ENCODE peak calls at places on chromosomes 11 and 22, in seven cellular contexts. One of them, this sample, is unnamed.

GRCh38 chr11:66541892-66542291 is 4.0 kb downstream of the ZDHHC24 start:
- DNase-seq in tibial artery: no peak
- DNase-seq in GM13977: no peak
- DNase-seq in H1: no peak
- DNase-seq in epithelial cell of esophagus: no peak
- DNase-seq in HFFc6: no peak
- DNase-seq in Peyer's patch: no peak
- DNase-seq in this sample: no peak

GRCh38 chr11:95788921-95789505 is 569 bp downstream of the FAM76B start:
- DNase-seq in tibial artery: no peak
- DNase-seq in GM13977: peak
- DNase-seq in H1: peak
- DNase-seq in epithelial cell of esophagus: peak
- DNase-seq in HFFc6: peak
- DNase-seq in Peyer's patch: peak
- DNase-seq in this sample: peak

GRCh38 chr11:94800394-94800793 is 32.2 kb downstream of the AMOTL1 start:
- DNase-seq in tibial artery: peak
- DNase-seq in GM13977: no peak
- DNase-seq in H1: no peak
- DNase-seq in epithelial cell of esophagus: no peak
- DNase-seq in HFFc6: no peak
- DNase-seq in Peyer's patch: no peak
- DNase-seq in this sample: no peak

GRCh38 chr11:10550503-10550902 is 9.5 kb upstream of the RNF141 start:
- DNase-seq in tibial artery: no peak
- DNase-seq in GM13977: no peak
- DNase-seq in H1: no peak
- DNase-seq in epithelial cell of esophagus: peak
- DNase-seq in HFFc6: peak
- DNase-seq in Peyer's patch: no peak
- DNase-seq in this sample: no peak

GRCh38 chr11:45876401-45876800 is 9.1 kb upstream of the MAPK8IP1 start:
- DNase-seq in tibial artery: no peak
- DNase-seq in GM13977: no peak
- DNase-seq in H1: no peak
- DNase-seq in epithelial cell of esophagus: no peak
- DNase-seq in HFFc6: no peak
- DNase-seq in Peyer's patch: no peak
- DNase-seq in this sample: no peak

GRCh38 chr11:74877132-74877531 is 71.8 kb downstream of the XRRA1 start:
- DNase-seq in tibial artery: no peak
- DNase-seq in GM13977: no peak
- DNase-seq in H1: no peak
- DNase-seq in epithelial cell of esophagus: no peak
- DNase-seq in HFFc6: peak
- DNase-seq in Peyer's patch: no peak
- DNase-seq in this sample: no peak

GRCh38 chr11:117923275-117923674 is 5.9 kb downstream of the TMPRSS13 start:
- DNase-seq in tibial artery: peak
- DNase-seq in GM13977: no peak
- DNase-seq in H1: no peak
- DNase-seq in epithelial cell of esophagus: no peak
- DNase-seq in HFFc6: no peak
- DNase-seq in Peyer's patch: no peak
- DNase-seq in this sample: no peak

GRCh38 chr11:117315285-117316196 is 515 bp downstream of the BACE1 start:
- DNase-seq in tibial artery: no peak
- DNase-seq in GM13977: peak
- DNase-seq in H1: no peak
- DNase-seq in epithelial cell of esophagus: no peak
- DNase-seq in HFFc6: no peak
- DNase-seq in Peyer's patch: no peak
- DNase-seq in this sample: no peak

GRCh38 chr11:62923634-62924411 is 2.7 kb upstream of the CHRM1 start:
- DNase-seq in tibial artery: no peak
- DNase-seq in GM13977: peak
- DNase-seq in H1: no peak
- DNase-seq in epithelial cell of esophagus: peak
- DNase-seq in HFFc6: no peak
- DNase-seq in Peyer's patch: no peak
- DNase-seq in this sample: no peak

GRCh38 chr11:40797981-40798380 is 661.5 kb downstream of the LRRC4C start:
- DNase-seq in tibial artery: no peak
- DNase-seq in GM13977: no peak
- DNase-seq in H1: no peak
- DNase-seq in epithelial cell of esophagus: peak
- DNase-seq in HFFc6: no peak
- DNase-seq in Peyer's patch: no peak
- DNase-seq in this sample: no peak

DNA sequence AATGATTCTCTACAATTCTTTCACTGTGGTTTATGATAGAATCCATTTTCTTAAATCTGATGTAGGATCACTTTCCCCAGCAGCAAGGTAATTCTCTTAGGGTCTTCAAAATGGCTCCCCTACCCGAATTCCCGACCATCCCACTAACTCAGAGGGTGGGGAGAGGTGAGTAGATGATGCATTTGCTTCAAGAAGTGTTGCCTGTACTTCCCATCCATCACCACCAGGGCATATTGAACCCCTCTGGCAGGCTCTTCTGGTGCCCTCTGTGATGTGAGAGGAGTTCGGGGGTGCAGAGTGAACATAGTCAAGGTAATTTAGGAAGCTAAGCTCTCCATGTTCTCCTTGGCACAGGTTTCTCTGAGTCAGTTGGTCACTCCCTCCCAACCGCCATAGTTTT is 52.3 kb downstream of the ZNRF3 start:
- DNase-seq in tibial artery: no peak
- DNase-seq in GM13977: no peak
- DNase-seq in H1: no peak
- DNase-seq in epithelial cell of esophagus: no peak
- DNase-seq in HFFc6: no peak
- DNase-seq in Peyer's patch: no peak
- DNase-seq in this sample: no peak
- TF ChIP-seq CTCF in tibial artery: peak
- TF ChIP-seq CTCF in GM13977: no peak
- TF ChIP-seq CTCF in H1: peak
- TF ChIP-seq CTCF in epithelial cell of esophagus: peak
- TF ChIP-seq CTCF in HFFc6: peak
- TF ChIP-seq CTCF in Peyer's patch: no peak
- TF ChIP-seq CTCF in this sample: peak

GRCh38 chr11:2643746-2644145 is 56.0 kb downstream of the KCNQ1OT1 start:
- DNase-seq in tibial artery: no peak
- DNase-seq in GM13977: no peak
- DNase-seq in H1: no peak
- DNase-seq in epithelial cell of esophagus: no peak
- DNase-seq in HFFc6: no peak
- DNase-seq in Peyer's patch: no peak
- DNase-seq in this sample: no peak
- TF ChIP-seq CTCF in tibial artery: no peak
- TF ChIP-seq CTCF in GM13977: no peak
- TF ChIP-seq CTCF in H1: no peak
- TF ChIP-seq CTCF in epithelial cell of esophagus: no peak
- TF ChIP-seq CTCF in HFFc6: no peak
- TF ChIP-seq CTCF in Peyer's patch: no peak
- TF ChIP-seq CTCF in this sample: no peak

DNA sequence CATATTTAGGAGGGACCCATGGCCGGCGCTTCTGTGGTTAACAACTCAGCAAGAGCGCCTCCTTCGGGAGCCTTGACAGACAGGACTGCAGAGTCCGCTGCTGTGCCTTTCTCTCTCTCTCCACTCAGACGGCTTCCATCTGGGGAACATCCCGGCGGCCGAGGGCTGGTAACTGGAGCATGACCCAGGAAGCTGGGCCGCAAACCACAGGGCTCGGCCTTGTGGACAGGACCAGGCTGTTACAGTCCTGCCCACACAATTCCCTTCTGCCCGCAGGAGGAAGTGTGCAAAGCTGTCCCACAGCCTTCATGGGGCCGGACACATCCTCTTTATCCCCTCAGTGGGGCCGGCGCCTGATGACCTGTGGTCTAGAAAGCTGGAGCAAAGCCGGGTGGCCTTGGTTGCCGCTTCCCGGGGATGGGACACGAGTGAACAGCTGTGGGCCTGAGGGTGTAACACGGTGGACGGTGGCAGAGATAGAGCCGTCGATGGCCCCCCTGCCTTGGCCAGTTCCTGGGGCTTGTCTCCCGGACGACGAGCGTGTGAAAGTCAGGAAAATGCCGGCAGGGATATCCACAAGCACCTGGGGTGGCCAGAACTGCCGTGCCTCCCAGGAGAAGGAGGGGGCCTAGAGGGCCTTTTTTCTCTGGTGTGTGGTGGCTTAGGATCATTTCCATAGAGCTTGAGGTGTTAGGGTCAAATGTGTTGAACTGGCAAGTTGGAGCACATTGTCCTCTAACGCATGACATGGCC is 50.1 kb downstream of the FBLN1 start:
- DNase-seq in tibial artery: peak
- DNase-seq in GM13977: no peak
- DNase-seq in H1: no peak
- DNase-seq in epithelial cell of esophagus: peak
- DNase-seq in HFFc6: peak
- DNase-seq in Peyer's patch: no peak
- DNase-seq in this sample: no peak
- TF ChIP-seq CTCF in tibial artery: peak
- TF ChIP-seq CTCF in GM13977: no peak
- TF ChIP-seq CTCF in H1: peak
- TF ChIP-seq CTCF in epithelial cell of esophagus: peak
- TF ChIP-seq CTCF in HFFc6: peak
- TF ChIP-seq CTCF in Peyer's patch: no peak
- TF ChIP-seq CTCF in this sample: peak

GRCh38 chr11:106326087-106326486 is 248.6 kb downstream of the AASDHPPT start:
- DNase-seq in tibial artery: no peak
- DNase-seq in GM13977: no peak
- DNase-seq in H1: no peak
- DNase-seq in epithelial cell of esophagus: no peak
- DNase-seq in HFFc6: no peak
- DNase-seq in Peyer's patch: no peak
- DNase-seq in this sample: no peak

GRCh38 chr11:106333678-106334077 is 256.2 kb downstream of the AASDHPPT start:
- DNase-seq in tibial artery: no peak
- DNase-seq in GM13977: no peak
- DNase-seq in H1: no peak
- DNase-seq in epithelial cell of esophagus: no peak
- DNase-seq in HFFc6: no peak
- DNase-seq in Peyer's patch: no peak
- DNase-seq in this sample: no peak

GRCh38 chr11:106331163-106331562 is 253.7 kb downstream of the AASDHPPT start:
- DNase-seq in tibial artery: no peak
- DNase-seq in GM13977: no peak
- DNase-seq in H1: no peak
- DNase-seq in epithelial cell of esophagus: peak
- DNase-seq in HFFc6: peak
- DNase-seq in Peyer's patch: no peak
- DNase-seq in this sample: no peak

GRCh38 chr11:106327134-106327533 is 249.7 kb downstream of the AASDHPPT start:
- DNase-seq in tibial artery: no peak
- DNase-seq in GM13977: no peak
- DNase-seq in H1: peak
- DNase-seq in epithelial cell of esophagus: no peak
- DNase-seq in HFFc6: no peak
- DNase-seq in Peyer's patch: no peak
- DNase-seq in this sample: no peak

GRCh38 chr11:106329273-106330018 is 252.0 kb downstream of the AASDHPPT start:
- DNase-seq in tibial artery: no peak
- DNase-seq in GM13977: no peak
- DNase-seq in H1: no peak
- DNase-seq in epithelial cell of esophagus: no peak
- DNase-seq in HFFc6: no peak
- DNase-seq in Peyer's patch: no peak
- DNase-seq in this sample: no peak
- TF ChIP-seq CTCF in tibial artery: no peak
- TF ChIP-seq CTCF in GM13977: no peak
- TF ChIP-seq CTCF in H1: no peak
- TF ChIP-seq CTCF in epithelial cell of esophagus: no peak
- TF ChIP-seq CTCF in HFFc6: no peak
- TF ChIP-seq CTCF in Peyer's patch: no peak
- TF ChIP-seq CTCF in this sample: no peak

GRCh38 chr22:43090130-43090789 is 1.1 kb upstream of the TTLL1 start:
- DNase-seq in tibial artery: no peak
- DNase-seq in GM13977: peak
- DNase-seq in H1: no peak
- DNase-seq in epithelial cell of esophagus: peak
- DNase-seq in HFFc6: peak
- DNase-seq in Peyer's patch: peak
- DNase-seq in this sample: no peak
- TF ChIP-seq CTCF in tibial artery: peak
- TF ChIP-seq CTCF in GM13977: peak
- TF ChIP-seq CTCF in H1: no peak
- TF ChIP-seq CTCF in epithelial cell of esophagus: peak
- TF ChIP-seq CTCF in HFFc6: peak
- TF ChIP-seq CTCF in Peyer's patch: peak
- TF ChIP-seq CTCF in this sample: peak

DNA sequence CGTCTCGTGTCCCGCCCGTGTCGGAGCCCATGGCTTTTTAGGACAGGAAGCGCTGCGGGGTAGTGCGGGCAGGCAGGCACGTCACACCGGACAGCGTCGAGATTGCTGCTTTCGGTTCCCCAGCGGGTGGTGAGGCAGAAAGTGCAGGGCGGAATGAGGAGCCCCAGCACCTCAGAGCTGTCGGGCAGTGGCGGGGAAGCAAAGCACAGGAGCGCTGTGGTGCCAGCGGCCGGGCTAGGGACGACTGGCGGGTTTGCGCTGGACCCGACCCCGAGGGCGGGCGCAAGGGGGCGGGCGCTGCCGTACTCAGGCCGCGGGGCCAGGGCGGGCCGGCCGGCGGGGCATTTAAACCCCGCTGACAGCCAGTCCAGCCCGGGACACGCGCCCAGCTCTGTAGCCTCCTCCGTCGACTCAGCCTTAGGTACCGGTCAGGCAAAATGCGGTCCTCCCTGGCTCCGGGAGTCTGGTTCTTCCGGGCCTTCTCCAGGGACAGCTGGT is at the start of gene SLC37A2:
- DNase-seq in tibial artery: peak
- DNase-seq in GM13977: peak
- DNase-seq in H1: no peak
- DNase-seq in epithelial cell of esophagus: peak
- DNase-seq in HFFc6: peak
- DNase-seq in Peyer's patch: peak
- DNase-seq in this sample: peak
- TF ChIP-seq CTCF in tibial artery: peak
- TF ChIP-seq CTCF in GM13977: peak
- TF ChIP-seq CTCF in H1: no peak
- TF ChIP-seq CTCF in epithelial cell of esophagus: no peak
- TF ChIP-seq CTCF in HFFc6: peak
- TF ChIP-seq CTCF in Peyer's patch: no peak
- TF ChIP-seq CTCF in this sample: peak

GRCh38 chr22:45639747-45640102 is 31.9 kb upstream of the ATXN10 start:
- DNase-seq in tibial artery: no peak
- DNase-seq in GM13977: no peak
- DNase-seq in H1: no peak
- DNase-seq in epithelial cell of esophagus: no peak
- DNase-seq in HFFc6: no peak
- DNase-seq in Peyer's patch: no peak
- DNase-seq in this sample: no peak
- TF ChIP-seq CTCF in tibial artery: no peak
- TF ChIP-seq CTCF in GM13977: no peak
- TF ChIP-seq CTCF in H1: no peak
- TF ChIP-seq CTCF in epithelial cell of esophagus: no peak
- TF ChIP-seq CTCF in HFFc6: no peak
- TF ChIP-seq CTCF in Peyer's patch: no peak
- TF ChIP-seq CTCF in this sample: no peak

This sample was measured in type B pancreatic cell.